ENCODE peak calls at places on chromosomes 1 and 21, in eight cellular contexts. One of them, this sample, is unnamed.
A peak's percentile ranks its signal among the peaks of the same experiment; 100 is the strongest.

GRCh38 chr1:227938911-227939790 is 8.6 kb downstream of the WNT9A start:
- DNase-seq in ACHN: no peak
- DNase-seq in NCI-H1436: no peak
- DNase-seq in right atrium auricular region: no peak
- DNase-seq in stimulated activated CD8-positive, alpha-beta memory T cell treated with anti-CD3 and anti-CD28 coated beads, Interleukin-7, amount 100 ng/mL, for 1 hour: no peak
- DNase-seq in dermis blood vessel endothelial cell: no peak
- DNase-seq in sciatic nerve: peak; percentile 51
- DNase-seq in neural crest cell: no peak
- DNase-seq in this sample: no peak

GRCh38 chr1:206982216-206982615 is 12.0 kb upstream of the FCAMR start:
- DNase-seq in ACHN: peak; percentile 71
- DNase-seq in NCI-H1436: peak; percentile 17
- DNase-seq in right atrium auricular region: no peak
- DNase-seq in stimulated activated CD8-positive, alpha-beta memory T cell treated with anti-CD3 and anti-CD28 coated beads, Interleukin-7, amount 100 ng/mL, for 1 hour: peak; percentile 21
- DNase-seq in dermis blood vessel endothelial cell: peak; percentile 57
- DNase-seq in sciatic nerve: peak; percentile 63
- DNase-seq in neural crest cell: peak; percentile 28
- DNase-seq in this sample: no peak

GRCh38 chr1:31675761-31676160 is 28.1 kb downstream of the COL16A1 start:
- DNase-seq in ACHN: no peak
- DNase-seq in NCI-H1436: no peak
- DNase-seq in right atrium auricular region: no peak
- DNase-seq in stimulated activated CD8-positive, alpha-beta memory T cell treated with anti-CD3 and anti-CD28 coated beads, Interleukin-7, amount 100 ng/mL, for 1 hour: no peak
- DNase-seq in dermis blood vessel endothelial cell: no peak
- DNase-seq in sciatic nerve: no peak
- DNase-seq in neural crest cell: no peak
- DNase-seq in this sample: no peak

GRCh38 chr1:108880850-108881249 is 4.1 kb downstream of the GPSM2 start:
- DNase-seq in ACHN: peak; percentile 23
- DNase-seq in NCI-H1436: no peak
- DNase-seq in right atrium auricular region: no peak
- DNase-seq in stimulated activated CD8-positive, alpha-beta memory T cell treated with anti-CD3 and anti-CD28 coated beads, Interleukin-7, amount 100 ng/mL, for 1 hour: no peak
- DNase-seq in dermis blood vessel endothelial cell: peak; percentile 20
- DNase-seq in sciatic nerve: no peak
- DNase-seq in neural crest cell: no peak
- DNase-seq in this sample: no peak

GRCh38 chr1:211680752-211681327 is 5.4 kb upstream of the NEK2 start:
- DNase-seq in ACHN: peak; percentile 95
- DNase-seq in NCI-H1436: peak; percentile 95
- DNase-seq in right atrium auricular region: peak; percentile 61
- DNase-seq in stimulated activated CD8-positive, alpha-beta memory T cell treated with anti-CD3 and anti-CD28 coated beads, Interleukin-7, amount 100 ng/mL, for 1 hour: peak; percentile 40
- DNase-seq in dermis blood vessel endothelial cell: peak; percentile 91
- DNase-seq in sciatic nerve: peak; percentile 72
- DNase-seq in neural crest cell: peak; percentile 47
- DNase-seq in this sample: peak; percentile 69

GRCh38 chr1:232260861-232261260 is 369.1 kb downstream of the SIPA1L2 start:
- DNase-seq in ACHN: no peak
- DNase-seq in NCI-H1436: peak; percentile 22
- DNase-seq in right atrium auricular region: no peak
- DNase-seq in stimulated activated CD8-positive, alpha-beta memory T cell treated with anti-CD3 and anti-CD28 coated beads, Interleukin-7, amount 100 ng/mL, for 1 hour: no peak
- DNase-seq in dermis blood vessel endothelial cell: no peak
- DNase-seq in sciatic nerve: no peak
- DNase-seq in neural crest cell: no peak
- DNase-seq in this sample: no peak

GRCh38 chr1:236795757-236796719 is 946 bp downstream of the MTR start:
- DNase-seq in ACHN: peak; percentile 60
- DNase-seq in NCI-H1436: peak; percentile 36
- DNase-seq in right atrium auricular region: no peak
- DNase-seq in stimulated activated CD8-positive, alpha-beta memory T cell treated with anti-CD3 and anti-CD28 coated beads, Interleukin-7, amount 100 ng/mL, for 1 hour: peak; percentile 20
- DNase-seq in dermis blood vessel endothelial cell: peak; percentile 44
- DNase-seq in sciatic nerve: no peak
- DNase-seq in neural crest cell: no peak
- DNase-seq in this sample: peak; percentile 54

GRCh38 chr1:44318097-44319088 is 36.7 kb downstream of the ERI3 start:
- DNase-seq in ACHN: peak; percentile 49
- DNase-seq in NCI-H1436: peak; percentile 43
- DNase-seq in right atrium auricular region: no peak
- DNase-seq in stimulated activated CD8-positive, alpha-beta memory T cell treated with anti-CD3 and anti-CD28 coated beads, Interleukin-7, amount 100 ng/mL, for 1 hour: no peak
- DNase-seq in dermis blood vessel endothelial cell: peak; percentile 62
- DNase-seq in sciatic nerve: peak; percentile 62
- DNase-seq in neural crest cell: peak; percentile 60
- DNase-seq in this sample: no peak

GRCh38 chr1:174982971-174983689 is 16.6 kb upstream of the CACYBP start:
- DNase-seq in ACHN: peak; percentile 66
- DNase-seq in NCI-H1436: peak; percentile 18
- DNase-seq in right atrium auricular region: no peak
- DNase-seq in stimulated activated CD8-positive, alpha-beta memory T cell treated with anti-CD3 and anti-CD28 coated beads, Interleukin-7, amount 100 ng/mL, for 1 hour: no peak
- DNase-seq in dermis blood vessel endothelial cell: peak; percentile 73
- DNase-seq in sciatic nerve: no peak
- DNase-seq in neural crest cell: peak; percentile 26
- DNase-seq in this sample: no peak

GRCh38 chr1:201552941-201553341 is 14.0 kb downstream of the NAV1 start:
- DNase-seq in ACHN: peak; percentile 84
- DNase-seq in NCI-H1436: no peak
- DNase-seq in right atrium auricular region: no peak
- DNase-seq in stimulated activated CD8-positive, alpha-beta memory T cell treated with anti-CD3 and anti-CD28 coated beads, Interleukin-7, amount 100 ng/mL, for 1 hour: no peak
- DNase-seq in dermis blood vessel endothelial cell: peak; percentile 39
- DNase-seq in sciatic nerve: no peak
- DNase-seq in neural crest cell: no peak
- DNase-seq in this sample: peak; percentile 79

GRCh38 chr1:167442142-167442848 is 76.0 kb downstream of the CD247 start:
- DNase-seq in ACHN: peak; percentile 79
- DNase-seq in NCI-H1436: peak; percentile 52
- DNase-seq in right atrium auricular region: peak; percentile 73
- DNase-seq in stimulated activated CD8-positive, alpha-beta memory T cell treated with anti-CD3 and anti-CD28 coated beads, Interleukin-7, amount 100 ng/mL, for 1 hour: peak; percentile 64
- DNase-seq in dermis blood vessel endothelial cell: peak; percentile 87
- DNase-seq in sciatic nerve: peak; percentile 90
- DNase-seq in neural crest cell: peak; percentile 85
- DNase-seq in this sample: peak; percentile 30

GRCh38 chr1:155085504-155086181 is 7.0 kb downstream of the EFNA3 start:
- DNase-seq in ACHN: peak; percentile 63
- DNase-seq in NCI-H1436: no peak
- DNase-seq in right atrium auricular region: peak; percentile 81
- DNase-seq in stimulated activated CD8-positive, alpha-beta memory T cell treated with anti-CD3 and anti-CD28 coated beads, Interleukin-7, amount 100 ng/mL, for 1 hour: peak; percentile 35
- DNase-seq in dermis blood vessel endothelial cell: peak; percentile 41
- DNase-seq in sciatic nerve: no peak
- DNase-seq in neural crest cell: no peak
- DNase-seq in this sample: no peak

GRCh38 chr1:154453577-154454352 is 48.3 kb upstream of the TDRD10 start:
- DNase-seq in ACHN: no peak
- DNase-seq in NCI-H1436: no peak
- DNase-seq in right atrium auricular region: no peak
- DNase-seq in stimulated activated CD8-positive, alpha-beta memory T cell treated with anti-CD3 and anti-CD28 coated beads, Interleukin-7, amount 100 ng/mL, for 1 hour: no peak
- DNase-seq in dermis blood vessel endothelial cell: peak; percentile 14
- DNase-seq in sciatic nerve: no peak
- DNase-seq in neural crest cell: no peak
- DNase-seq in this sample: peak; percentile 62

GRCh38 chr1:66351474-66351873 is 182.5 kb upstream of the SGIP1 start:
- DNase-seq in ACHN: no peak
- DNase-seq in NCI-H1436: no peak
- DNase-seq in right atrium auricular region: no peak
- DNase-seq in stimulated activated CD8-positive, alpha-beta memory T cell treated with anti-CD3 and anti-CD28 coated beads, Interleukin-7, amount 100 ng/mL, for 1 hour: no peak
- DNase-seq in dermis blood vessel endothelial cell: peak; percentile 56
- DNase-seq in sciatic nerve: no peak
- DNase-seq in neural crest cell: no peak
- DNase-seq in this sample: no peak

GRCh38 chr1:100706861-100707260 is 12.7 kb upstream of the VCAM1 start:
- DNase-seq in ACHN: no peak
- DNase-seq in NCI-H1436: no peak
- DNase-seq in right atrium auricular region: no peak
- DNase-seq in stimulated activated CD8-positive, alpha-beta memory T cell treated with anti-CD3 and anti-CD28 coated beads, Interleukin-7, amount 100 ng/mL, for 1 hour: no peak
- DNase-seq in dermis blood vessel endothelial cell: no peak
- DNase-seq in sciatic nerve: no peak
- DNase-seq in neural crest cell: no peak
- DNase-seq in this sample: no peak

GRCh38 chr1:155177918-155178281 is 4.3 kb downstream of the TRIM46 start:
- DNase-seq in ACHN: no peak
- DNase-seq in NCI-H1436: no peak
- DNase-seq in right atrium auricular region: no peak
- DNase-seq in stimulated activated CD8-positive, alpha-beta memory T cell treated with anti-CD3 and anti-CD28 coated beads, Interleukin-7, amount 100 ng/mL, for 1 hour: no peak
- DNase-seq in dermis blood vessel endothelial cell: no peak
- DNase-seq in sciatic nerve: peak; percentile 63
- DNase-seq in neural crest cell: no peak
- DNase-seq in this sample: no peak

GRCh38 chr1:28986296-28986910 is 72.0 kb downstream of the EPB41 start:
- DNase-seq in ACHN: no peak
- DNase-seq in NCI-H1436: no peak
- DNase-seq in right atrium auricular region: no peak
- DNase-seq in stimulated activated CD8-positive, alpha-beta memory T cell treated with anti-CD3 and anti-CD28 coated beads, Interleukin-7, amount 100 ng/mL, for 1 hour: no peak
- DNase-seq in dermis blood vessel endothelial cell: peak; percentile 2
- DNase-seq in sciatic nerve: no peak
- DNase-seq in neural crest cell: no peak
- DNase-seq in this sample: no peak

GRCh38 chr1:19765623-19766022 is 34.1 kb downstream of the TMCO4 start:
- DNase-seq in ACHN: peak; percentile 92
- DNase-seq in NCI-H1436: no peak
- DNase-seq in right atrium auricular region: no peak
- DNase-seq in stimulated activated CD8-positive, alpha-beta memory T cell treated with anti-CD3 and anti-CD28 coated beads, Interleukin-7, amount 100 ng/mL, for 1 hour: no peak
- DNase-seq in dermis blood vessel endothelial cell: peak; percentile 94
- DNase-seq in sciatic nerve: no peak
- DNase-seq in neural crest cell: no peak
- DNase-seq in this sample: peak; percentile 94

GRCh38 chr1:201760516-201760915 is 68.4 kb upstream of the IPO9 start:
- DNase-seq in ACHN: no peak
- DNase-seq in NCI-H1436: no peak
- DNase-seq in right atrium auricular region: no peak
- DNase-seq in stimulated activated CD8-positive, alpha-beta memory T cell treated with anti-CD3 and anti-CD28 coated beads, Interleukin-7, amount 100 ng/mL, for 1 hour: no peak
- DNase-seq in dermis blood vessel endothelial cell: no peak
- DNase-seq in sciatic nerve: no peak
- DNase-seq in neural crest cell: no peak
- DNase-seq in this sample: peak; percentile 56

GRCh38 chr1:192929606-192930005 is 120.8 kb downstream of the RGS2 start:
- DNase-seq in ACHN: no peak
- DNase-seq in NCI-H1436: no peak
- DNase-seq in right atrium auricular region: no peak
- DNase-seq in stimulated activated CD8-positive, alpha-beta memory T cell treated with anti-CD3 and anti-CD28 coated beads, Interleukin-7, amount 100 ng/mL, for 1 hour: no peak
- DNase-seq in dermis blood vessel endothelial cell: no peak
- DNase-seq in sciatic nerve: no peak
- DNase-seq in neural crest cell: no peak
- DNase-seq in this sample: no peak

GRCh38 chr1:19458815-19459417 is 26.4 kb downstream of the CAPZB start:
- DNase-seq in ACHN: no peak
- DNase-seq in NCI-H1436: no peak
- DNase-seq in right atrium auricular region: no peak
- DNase-seq in stimulated activated CD8-positive, alpha-beta memory T cell treated with anti-CD3 and anti-CD28 coated beads, Interleukin-7, amount 100 ng/mL, for 1 hour: no peak
- DNase-seq in dermis blood vessel endothelial cell: no peak
- DNase-seq in sciatic nerve: no peak
- DNase-seq in neural crest cell: no peak
- DNase-seq in this sample: no peak

GRCh38 chr1:170536924-170537551 is 5.1 kb downstream of the GORAB start:
- DNase-seq in ACHN: no peak
- DNase-seq in NCI-H1436: no peak
- DNase-seq in right atrium auricular region: no peak
- DNase-seq in stimulated activated CD8-positive, alpha-beta memory T cell treated with anti-CD3 and anti-CD28 coated beads, Interleukin-7, amount 100 ng/mL, for 1 hour: no peak
- DNase-seq in dermis blood vessel endothelial cell: no peak
- DNase-seq in sciatic nerve: no peak
- DNase-seq in neural crest cell: no peak
- DNase-seq in this sample: no peak

GRCh38 chr1:170666661-170667060 is 2.7 kb downstream of the PRRX1 start:
- DNase-seq in ACHN: no peak
- DNase-seq in NCI-H1436: no peak
- DNase-seq in right atrium auricular region: no peak
- DNase-seq in stimulated activated CD8-positive, alpha-beta memory T cell treated with anti-CD3 and anti-CD28 coated beads, Interleukin-7, amount 100 ng/mL, for 1 hour: no peak
- DNase-seq in dermis blood vessel endothelial cell: no peak
- DNase-seq in sciatic nerve: no peak
- DNase-seq in neural crest cell: no peak
- DNase-seq in this sample: no peak

GRCh38 chr1:21935393-21935804 is 1.7 kb downstream of the HSPG2 start:
- DNase-seq in ACHN: no peak
- DNase-seq in NCI-H1436: no peak
- DNase-seq in right atrium auricular region: no peak
- DNase-seq in stimulated activated CD8-positive, alpha-beta memory T cell treated with anti-CD3 and anti-CD28 coated beads, Interleukin-7, amount 100 ng/mL, for 1 hour: no peak
- DNase-seq in dermis blood vessel endothelial cell: no peak
- DNase-seq in sciatic nerve: no peak
- DNase-seq in neural crest cell: no peak
- DNase-seq in this sample: peak; percentile 70

GRCh38 chr1:160121388-160121787 is 5.8 kb downstream of the ATP1A2 start:
- DNase-seq in ACHN: no peak
- DNase-seq in NCI-H1436: no peak
- DNase-seq in right atrium auricular region: no peak
- DNase-seq in stimulated activated CD8-positive, alpha-beta memory T cell treated with anti-CD3 and anti-CD28 coated beads, Interleukin-7, amount 100 ng/mL, for 1 hour: no peak
- DNase-seq in dermis blood vessel endothelial cell: no peak
- DNase-seq in sciatic nerve: no peak
- DNase-seq in neural crest cell: no peak
- DNase-seq in this sample: no peak

GRCh38 chr21:45537111-45537745 is 5.0 kb downstream of the SLC19A1 start:
- DNase-seq in ACHN: no peak
- DNase-seq in NCI-H1436: no peak
- DNase-seq in right atrium auricular region: no peak
- DNase-seq in stimulated activated CD8-positive, alpha-beta memory T cell treated with anti-CD3 and anti-CD28 coated beads, Interleukin-7, amount 100 ng/mL, for 1 hour: no peak
- DNase-seq in dermis blood vessel endothelial cell: no peak
- DNase-seq in sciatic nerve: peak; percentile 50
- DNase-seq in neural crest cell: no peak
- DNase-seq in this sample: no peak

GRCh38 chr1:86200901-86201300 is 44.3 kb upstream of the COL24A1 start:
- DNase-seq in ACHN: no peak
- DNase-seq in NCI-H1436: no peak
- DNase-seq in right atrium auricular region: no peak
- DNase-seq in stimulated activated CD8-positive, alpha-beta memory T cell treated with anti-CD3 and anti-CD28 coated beads, Interleukin-7, amount 100 ng/mL, for 1 hour: no peak
- DNase-seq in dermis blood vessel endothelial cell: no peak
- DNase-seq in sciatic nerve: no peak
- DNase-seq in neural crest cell: no peak
- DNase-seq in this sample: peak; percentile 46

GRCh38 chr1:99728494-99729235 is 37.8 kb downstream of the FRRS1 start:
- DNase-seq in ACHN: peak; percentile 48
- DNase-seq in NCI-H1436: no peak
- DNase-seq in right atrium auricular region: no peak
- DNase-seq in stimulated activated CD8-positive, alpha-beta memory T cell treated with anti-CD3 and anti-CD28 coated beads, Interleukin-7, amount 100 ng/mL, for 1 hour: no peak
- DNase-seq in dermis blood vessel endothelial cell: peak; percentile 85
- DNase-seq in sciatic nerve: no peak
- DNase-seq in neural crest cell: no peak
- DNase-seq in this sample: no peak